ENCODE peak calls at places on chromosomes 5 and 9, in eight cellular contexts. One of them, this sample, is unnamed.

GRCh38 chr5:159519365-159519764 is 189.1 kb upstream of the IL12B start:
- DNase-seq in transverse colon: no peak
- DNase-seq in stomach: no peak
- DNase-seq in tibial nerve: no peak
- DNase-seq in HCT116: no peak
- DNase-seq in IMR-90: no peak
- DNase-seq in H1: no peak
- DNase-seq in body of pancreas: no peak
- DNase-seq in this sample: no peak

GRCh38 chr9:131943397-131943796 is 136.3 kb downstream of the MED27 start:
- DNase-seq in transverse colon: no peak
- DNase-seq in stomach: no peak
- DNase-seq in tibial nerve: no peak
- DNase-seq in HCT116: no peak
- DNase-seq in IMR-90: no peak
- DNase-seq in H1: no peak
- DNase-seq in body of pancreas: peak
- DNase-seq in this sample: no peak

GRCh38 chr5:85334-85995 is 6.5 kb upstream of the PLEKHG4B start:
- DNase-seq in transverse colon: no peak
- DNase-seq in stomach: no peak
- DNase-seq in tibial nerve: no peak
- DNase-seq in HCT116: no peak
- DNase-seq in IMR-90: no peak
- DNase-seq in H1: no peak
- DNase-seq in body of pancreas: no peak
- DNase-seq in this sample: no peak

GRCh38 chr5:151138114-151138513 is 19.5 kb downstream of the ANXA6 start:
- DNase-seq in transverse colon: no peak
- DNase-seq in stomach: no peak
- DNase-seq in tibial nerve: no peak
- DNase-seq in HCT116: no peak
- DNase-seq in IMR-90: no peak
- DNase-seq in H1: no peak
- DNase-seq in body of pancreas: no peak
- DNase-seq in this sample: no peak

GRCh38 chr9:93304574-93305496 is 120.9 kb downstream of the WNK2 start:
- DNase-seq in transverse colon: peak
- DNase-seq in stomach: peak
- DNase-seq in tibial nerve: peak
- DNase-seq in HCT116: no peak
- DNase-seq in IMR-90: peak
- DNase-seq in H1: peak
- DNase-seq in body of pancreas: peak
- DNase-seq in this sample: peak

GRCh38 chr5:158770506-158770905 is 329.2 kb downstream of the EBF1 start:
- DNase-seq in transverse colon: no peak
- DNase-seq in stomach: no peak
- DNase-seq in tibial nerve: no peak
- DNase-seq in HCT116: peak
- DNase-seq in IMR-90: no peak
- DNase-seq in H1: peak
- DNase-seq in body of pancreas: no peak
- DNase-seq in this sample: no peak

GRCh38 chr9:14251146-14252071 is 62.5 kb downstream of the NFIB start:
- DNase-seq in transverse colon: peak
- DNase-seq in stomach: peak
- DNase-seq in tibial nerve: peak
- DNase-seq in HCT116: peak
- DNase-seq in IMR-90: peak
- DNase-seq in H1: no peak
- DNase-seq in body of pancreas: peak
- DNase-seq in this sample: peak

GRCh38 chr9:30723656-30724055 is 1660.8 kb upstream of the ACO1 start:
- DNase-seq in transverse colon: no peak
- DNase-seq in stomach: no peak
- DNase-seq in tibial nerve: no peak
- DNase-seq in HCT116: no peak
- DNase-seq in IMR-90: no peak
- DNase-seq in H1: no peak
- DNase-seq in body of pancreas: no peak
- DNase-seq in this sample: no peak

GRCh38 chr5:113776832-113777525 is 263.5 kb downstream of the YTHDC2 start:
- DNase-seq in transverse colon: no peak
- DNase-seq in stomach: peak
- DNase-seq in tibial nerve: no peak
- DNase-seq in HCT116: no peak
- DNase-seq in IMR-90: no peak
- DNase-seq in H1: no peak
- DNase-seq in body of pancreas: no peak
- DNase-seq in this sample: no peak

GRCh38 chr9:98172604-98173003 is 19.8 kb downstream of the CORO2A start:
- DNase-seq in transverse colon: no peak
- DNase-seq in stomach: peak
- DNase-seq in tibial nerve: no peak
- DNase-seq in HCT116: no peak
- DNase-seq in IMR-90: peak
- DNase-seq in H1: no peak
- DNase-seq in body of pancreas: no peak
- DNase-seq in this sample: no peak

GRCh38 chr5:60671899-60672692 is 27.9 kb downstream of the DEPDC1B start:
- DNase-seq in transverse colon: no peak
- DNase-seq in stomach: no peak
- DNase-seq in tibial nerve: no peak
- DNase-seq in HCT116: no peak
- DNase-seq in IMR-90: no peak
- DNase-seq in H1: no peak
- DNase-seq in body of pancreas: no peak
- DNase-seq in this sample: no peak

GRCh38 chr9:132794730-132795380 is 83.2 kb downstream of the AK8 start:
- DNase-seq in transverse colon: peak
- DNase-seq in stomach: no peak
- DNase-seq in tibial nerve: no peak
- DNase-seq in HCT116: no peak
- DNase-seq in IMR-90: no peak
- DNase-seq in H1: no peak
- DNase-seq in body of pancreas: no peak
- DNase-seq in this sample: peak

GRCh38 chr5:169115725-169116124 is 185.2 kb downstream of the SLIT3 start:
- DNase-seq in transverse colon: no peak
- DNase-seq in stomach: no peak
- DNase-seq in tibial nerve: no peak
- DNase-seq in HCT116: no peak
- DNase-seq in IMR-90: no peak
- DNase-seq in H1: no peak
- DNase-seq in body of pancreas: no peak
- DNase-seq in this sample: peak

GRCh38 chr5:2714026-2714425 is 37.5 kb downstream of the IRX2 start:
- DNase-seq in transverse colon: no peak
- DNase-seq in stomach: no peak
- DNase-seq in tibial nerve: no peak
- DNase-seq in HCT116: no peak
- DNase-seq in IMR-90: no peak
- DNase-seq in H1: no peak
- DNase-seq in body of pancreas: no peak
- DNase-seq in this sample: no peak

GRCh38 chr9:84917366-84918063 is 248.0 kb downstream of the NTRK2 start:
- DNase-seq in transverse colon: peak
- DNase-seq in stomach: no peak
- DNase-seq in tibial nerve: no peak
- DNase-seq in HCT116: no peak
- DNase-seq in IMR-90: no peak
- DNase-seq in H1: no peak
- DNase-seq in body of pancreas: no peak
- DNase-seq in this sample: no peak

GRCh38 chr9:33165263-33166151 is 1.6 kb downstream of the B4GALT1 start:
- DNase-seq in transverse colon: peak
- DNase-seq in stomach: peak
- DNase-seq in tibial nerve: no peak
- DNase-seq in HCT116: no peak
- DNase-seq in IMR-90: peak
- DNase-seq in H1: no peak
- DNase-seq in body of pancreas: peak
- DNase-seq in this sample: peak
- TF ChIP-seq POLR2A in transverse colon: peak
- TF ChIP-seq POLR2A in stomach: no peak
- TF ChIP-seq POLR2A in tibial nerve: no peak
- TF ChIP-seq POLR2A in HCT116: no peak
- TF ChIP-seq POLR2A in IMR-90: no peak
- TF ChIP-seq POLR2A in H1: no peak
- TF ChIP-seq POLR2A in body of pancreas: peak
- TF ChIP-seq POLR2A in this sample: no peak

DNA sequence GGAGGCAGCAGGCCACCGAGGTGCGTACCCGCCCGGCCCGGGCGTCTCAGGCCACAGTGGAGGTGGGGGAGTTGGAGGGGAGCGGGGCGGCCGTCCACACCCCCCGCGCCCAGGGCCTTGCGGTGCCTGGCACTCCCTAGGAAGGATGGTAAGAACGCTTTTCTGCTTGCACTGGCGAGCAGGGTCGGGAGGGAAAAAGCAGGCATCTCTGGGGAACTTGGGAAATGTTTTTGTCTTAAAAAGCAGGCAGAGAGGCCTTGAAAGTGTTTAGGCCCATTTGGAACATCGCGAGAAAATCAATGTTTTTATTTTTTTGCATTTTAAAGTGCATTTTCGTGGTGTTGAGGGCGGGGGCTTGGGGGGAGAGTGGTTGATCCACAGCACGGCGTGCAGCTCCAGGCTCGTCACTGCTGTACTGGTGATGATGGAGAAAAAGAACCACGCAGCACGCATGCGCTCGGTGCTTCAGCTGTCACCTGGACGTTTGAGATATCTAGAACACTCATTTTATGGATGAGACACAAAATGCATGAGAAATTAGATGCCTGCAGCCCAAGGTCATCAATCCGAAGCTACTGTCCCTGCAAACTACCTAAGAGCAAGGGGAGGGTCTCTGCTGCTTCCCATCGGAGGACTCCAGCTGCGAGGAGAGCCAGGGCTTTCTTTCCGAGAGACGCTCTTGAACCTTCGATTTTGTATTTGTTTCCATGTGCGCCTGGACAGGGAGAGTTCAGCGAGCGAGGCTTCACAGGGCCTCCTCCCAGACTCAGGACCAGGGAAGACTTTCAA is 2.2 kb downstream of the DMRT2 start:
- DNase-seq in transverse colon: no peak
- DNase-seq in stomach: no peak
- DNase-seq in tibial nerve: no peak
- DNase-seq in HCT116: no peak
- DNase-seq in IMR-90: no peak
- DNase-seq in H1: no peak
- DNase-seq in body of pancreas: no peak
- DNase-seq in this sample: no peak
- H3K4me3 ChIP-seq in transverse colon: peak
- H3K4me3 ChIP-seq in stomach: peak
- H3K4me3 ChIP-seq in tibial nerve: peak
- H3K4me3 ChIP-seq in HCT116: no peak
- H3K4me3 ChIP-seq in IMR-90: no peak
- H3K4me3 ChIP-seq in H1: peak
- H3K4me3 ChIP-seq in body of pancreas: no peak
- H3K4me3 ChIP-seq in this sample: peak

GRCh38 chr5:91190333-91190680 is 192.8 kb downstream of the ARRDC3 start:
- DNase-seq in transverse colon: no peak
- DNase-seq in stomach: no peak
- DNase-seq in tibial nerve: no peak
- DNase-seq in HCT116: no peak
- DNase-seq in IMR-90: no peak
- DNase-seq in H1: no peak
- DNase-seq in body of pancreas: no peak
- DNase-seq in this sample: no peak
- TF ChIP-seq CTCF in transverse colon: no peak
- TF ChIP-seq CTCF in stomach: no peak
- TF ChIP-seq CTCF in tibial nerve: no peak
- TF ChIP-seq CTCF in HCT116: no peak
- TF ChIP-seq CTCF in IMR-90: no peak
- TF ChIP-seq CTCF in H1: no peak
- TF ChIP-seq CTCF in body of pancreas: no peak
- TF ChIP-seq CTCF in this sample: no peak

GRCh38 chr5:66143473-66144073 is 527 bp upstream of the SREK1 start:
- DNase-seq in transverse colon: no peak
- DNase-seq in stomach: no peak
- DNase-seq in tibial nerve: no peak
- DNase-seq in HCT116: no peak
- DNase-seq in IMR-90: no peak
- DNase-seq in H1: no peak
- DNase-seq in body of pancreas: peak
- DNase-seq in this sample: no peak

GRCh38 chr5:66145737-66146136 is 1.6 kb downstream of the SREK1 start:
- DNase-seq in transverse colon: no peak
- DNase-seq in stomach: no peak
- DNase-seq in tibial nerve: no peak
- DNase-seq in HCT116: no peak
- DNase-seq in IMR-90: no peak
- DNase-seq in H1: no peak
- DNase-seq in body of pancreas: no peak
- DNase-seq in this sample: no peak

GRCh38 chr5:66144074-66144798 is at the start of gene SREK1:
- DNase-seq in transverse colon: peak
- DNase-seq in stomach: peak
- DNase-seq in tibial nerve: peak
- DNase-seq in HCT116: peak
- DNase-seq in IMR-90: peak
- DNase-seq in H1: peak
- DNase-seq in body of pancreas: peak
- DNase-seq in this sample: peak

GRCh38 chr5:66142417-66142816 is 1.7 kb upstream of the SREK1 start:
- DNase-seq in transverse colon: no peak
- DNase-seq in stomach: no peak
- DNase-seq in tibial nerve: no peak
- DNase-seq in HCT116: no peak
- DNase-seq in IMR-90: no peak
- DNase-seq in H1: no peak
- DNase-seq in body of pancreas: no peak
- DNase-seq in this sample: no peak

DNA sequence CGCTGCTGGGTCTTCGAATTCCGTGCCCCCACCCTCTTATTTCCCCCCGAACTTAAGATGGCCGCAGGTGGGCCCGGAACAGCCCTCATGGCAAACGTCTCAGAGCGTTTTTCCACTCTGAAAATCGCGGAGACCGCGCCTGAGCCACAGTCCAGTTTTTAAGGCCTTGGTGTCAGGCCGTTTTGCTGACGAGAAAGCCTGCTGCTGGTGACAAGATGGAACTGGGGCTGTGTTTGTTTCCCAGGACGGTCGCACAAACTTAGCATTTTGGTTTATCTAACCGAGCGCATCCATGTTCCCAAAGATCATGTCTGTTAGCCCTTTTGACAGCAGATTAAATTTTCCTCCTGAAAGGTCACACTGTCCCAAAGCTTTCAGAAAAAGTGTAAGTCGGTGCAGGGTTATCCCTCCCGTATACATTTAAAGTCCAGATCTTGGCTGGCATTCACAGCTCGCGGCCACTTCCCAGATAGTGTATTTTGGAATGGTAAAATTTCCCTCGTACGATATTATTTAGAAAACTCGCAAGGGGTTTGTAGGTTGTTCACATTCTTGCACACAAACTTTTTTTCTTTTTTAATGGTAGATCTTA is 795 bp downstream of the SREK1 start:
- DNase-seq in transverse colon: no peak
- DNase-seq in stomach: no peak
- DNase-seq in tibial nerve: no peak
- DNase-seq in HCT116: no peak
- DNase-seq in IMR-90: no peak
- DNase-seq in H1: no peak
- DNase-seq in body of pancreas: no peak
- DNase-seq in this sample: no peak
- TF ChIP-seq POLR2A in transverse colon: no peak
- TF ChIP-seq POLR2A in stomach: no peak
- TF ChIP-seq POLR2A in tibial nerve: no peak
- TF ChIP-seq POLR2A in HCT116: no peak
- TF ChIP-seq POLR2A in IMR-90: no peak
- TF ChIP-seq POLR2A in H1: no peak
- TF ChIP-seq POLR2A in body of pancreas: no peak
- TF ChIP-seq POLR2A in this sample: no peak

This sample was measured in lower leg skin.